ENCODE peak calls at places on chromosomes 1 and 21, in seven cellular contexts. Z is keratinocyte; M is fibroblast of the aortic adventitia; P is fibroblast of the conjunctiva; E is mammary epithelial cell; J is neural crest cell; A is CD8-positive, alpha-beta T cell. I is an unnamed sample.

GRCh38 chr1:244163861-244164562 is 112.9 kb downstream of the ZBTB18 start:
- DNase-seq in Z (peak), M (peak), P (peak), E (peak), J (no peak), A (no peak), I (no peak)

GRCh38 chr1:234970371-234970730 is 158.3 kb downstream of the TOMM20 start:
- DNase-seq in Z (no peak), M (peak), P (peak), E (peak), J (no peak), A (no peak), I (no peak)

GRCh38 chr1:43764581-43764980 is 57.2 kb downstream of the ST3GAL3 start:
- DNase-seq in Z (no peak), M (no peak), P (no peak), E (no peak), J (no peak), A (no peak), I (no peak)

GRCh38 chr1:177945943-177946650 is 23.8 kb downstream of the SEC16B start:
- DNase-seq in Z (peak), M (peak), P (peak), E (peak), J (peak), A (no peak), I (no peak)

GRCh38 chr1:152459596-152460528 is 45.8 kb upstream of the CRNN start:
- DNase-seq in Z (no peak), M (peak), P (peak), E (peak), J (no peak), A (peak), I (peak)

GRCh38 chr1:111720274-111720976 is 18.8 kb downstream of the INKA2 start:
- DNase-seq in Z (no peak), M (no peak), P (no peak), E (no peak), J (no peak), A (no peak), I (no peak)

GRCh38 chr1:196002906-196003305 is 605.3 kb downstream of the KCNT2 start:
- DNase-seq in Z (peak), M (no peak), P (no peak), E (peak), J (no peak), A (no peak), I (no peak)

GRCh38 chr21:31905444-31906400 is 32.9 kb downstream of the HUNK start:
- DNase-seq in Z (no peak), M (no peak), P (no peak), E (no peak), J (no peak), A (no peak), I (no peak)

GRCh38 chr1:225500589-225501192 is 72.9 kb upstream of the LBR start:
- DNase-seq in Z (no peak), M (no peak), P (no peak), E (no peak), J (no peak), A (no peak), I (no peak)

GRCh38 chr1:22380024-22380785 is 71.4 kb upstream of the ZBTB40 start:
- DNase-seq in Z (no peak), M (no peak), P (no peak), E (no peak), J (no peak), A (no peak), I (no peak)

GRCh38 chr1:116990612-116991151 is 10.9 kb upstream of the CD101 start:
- DNase-seq in Z (no peak), M (peak), P (peak), E (peak), J (no peak), A (no peak), I (no peak)

GRCh38 chr1:233105225-233105624 is 154.8 kb downstream of the NTPCR start:
- DNase-seq in Z (no peak), M (peak), P (no peak), E (no peak), J (no peak), A (no peak), I (no peak)

I was measured in B cell.